ENCODE peak calls at places on chromosomes 7 and 10, in nine cellular contexts. I, N, F, H, O, G, K, Z and D are unnamed samples.

GRCh38 chr7:114026486-114027089 is 107.8 kb upstream of the PPP1R3A start:
- DNase-seq in I (no peak), N (peak), F (peak), H (no peak), O (no peak), G (peak), K (no peak), Z (no peak), D (no peak)

GRCh38 chr10:63331586-63331985 is 134.2 kb downstream of the JMJD1C start:
- DNase-seq in I (no peak), N (no peak), F (no peak), H (no peak), O (no peak), G (no peak), K (no peak), Z (no peak), D (no peak)

GRCh38 chr7:43767311-43767710 is 8.8 kb downstream of the BLVRA start:
- DNase-seq in I (no peak), N (peak), F (no peak), H (no peak), O (no peak), G (no peak), K (no peak), Z (no peak), D (no peak)

GRCh38 chr10:86642499-86642898 is 11.8 kb upstream of the OPN4 start:
- DNase-seq in I (no peak), N (peak), F (no peak), H (no peak), O (no peak), G (no peak), K (no peak), Z (peak), D (no peak)

GRCh38 chr10:78255796-78256638 is 222.4 kb downstream of the RPS24 start:
- DNase-seq in I (peak), N (no peak), F (peak), H (peak), O (no peak), G (peak), K (peak), Z (no peak), D (no peak)

GRCh38 chr7:135923700-135924261 is 53.4 kb downstream of the MTPN start:
- DNase-seq in I (no peak), N (no peak), F (no peak), H (no peak), O (no peak), G (peak), K (no peak), Z (peak), D (no peak)

GRCh38 chr7:68199951-68200660 is 1203.5 kb downstream of the TYW1 start:
- DNase-seq in I (no peak), N (no peak), F (no peak), H (no peak), O (no peak), G (no peak), K (no peak), Z (no peak), D (no peak)

GRCh38 chr10:1643161-1643910 is 94.0 kb downstream of the ADARB2 start:
- DNase-seq in I (no peak), N (no peak), F (peak), H (no peak), O (peak), G (peak), K (no peak), Z (no peak), D (no peak)

GRCh38 chr7:28103984-28104628 is 76.5 kb downstream of the JAZF1 start:
- DNase-seq in I (peak), N (no peak), F (no peak), H (no peak), O (no peak), G (no peak), K (peak), Z (peak), D (no peak)

GRCh38 chr7:34162676-34163075 is 257.3 kb downstream of the BMPER start:
- DNase-seq in I (no peak), N (no peak), F (no peak), H (no peak), O (no peak), G (no peak), K (no peak), Z (no peak), D (no peak)

GRCh38 chr7:77327067-77327931 is 88.8 kb downstream of the GSAP start:
- DNase-seq in I (peak), N (peak), F (peak), H (peak), O (no peak), G (no peak), K (peak), Z (peak), D (no peak)

GRCh38 chr10:88934900-88935672 is 17.5 kb downstream of the ACTA2 start:
- DNase-seq in I (peak), N (peak), F (peak), H (peak), O (peak), G (peak), K (peak), Z (peak), D (no peak)
- TF ChIP-seq POLR2AphosphoS5 in I (peak), N (no peak), F (no peak), H (no peak), O (no peak), G (no peak), K (no peak), Z (peak), D (peak)

GRCh38 chr7:116093516-116094301 is 63.1 kb upstream of the TFEC start:
- DNase-seq in I (no peak), N (no peak), F (no peak), H (no peak), O (no peak), G (no peak), K (no peak), Z (no peak), D (no peak)
- TF ChIP-seq EP300 in I (no peak), N (no peak), F (no peak), H (no peak), O (no peak), G (no peak), K (no peak), Z (no peak), D (no peak)

DNA sequence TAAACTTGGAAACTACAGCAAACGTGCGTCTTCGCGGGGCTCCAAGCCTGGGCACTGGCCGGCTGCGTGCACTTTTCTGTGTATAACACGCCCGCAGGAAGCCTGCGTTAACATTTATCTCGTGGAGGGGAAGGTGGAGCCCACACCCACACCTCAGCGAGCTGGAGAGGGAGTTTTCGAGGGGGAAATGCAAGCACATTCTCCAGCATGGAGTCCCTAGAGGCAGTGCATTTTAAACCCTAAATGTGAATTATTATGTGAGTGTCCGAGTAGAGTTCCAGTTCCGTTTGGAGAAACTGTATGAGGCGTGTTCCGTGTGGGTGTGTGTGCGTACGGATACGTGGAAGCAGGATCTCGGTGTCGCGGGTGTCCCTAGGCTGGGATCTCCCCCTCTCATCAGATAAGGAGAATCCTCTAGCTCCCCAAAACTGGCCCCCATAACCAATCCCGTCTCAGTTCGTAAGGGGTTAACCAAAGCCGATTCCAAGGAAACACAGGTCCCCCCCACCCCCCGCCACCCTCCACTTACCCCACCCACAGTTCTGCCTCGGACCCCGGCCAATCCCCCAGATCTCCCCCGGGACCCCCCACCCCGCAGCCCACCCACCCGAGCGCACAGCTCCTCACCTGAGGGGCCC is 403 bp downstream of the CDK6 start:
- DNase-seq in I (peak), N (peak), F (peak), H (peak), O (no peak), G (peak), K (peak), Z (no peak), D (peak)
- TF ChIP-seq POLR2AphosphoS5 in I (no peak), N (peak), F (no peak), H (no peak), O (peak), G (peak), K (no peak), Z (no peak), D (no peak)

GRCh38 chr7:139106959-139107358 is 2.6 kb downstream of the ZC3HAV1 start:
- DNase-seq in I (no peak), N (no peak), F (no peak), H (no peak), O (no peak), G (peak), K (no peak), Z (no peak), D (no peak)

GRCh38 chr7:139109983-139110411 is 477 bp upstream of the ZC3HAV1 start:
- DNase-seq in I (no peak), N (no peak), F (no peak), H (no peak), O (no peak), G (no peak), K (no peak), Z (peak), D (no peak)

GRCh38 chr7:139109188-139109982 is at the start of gene ZC3HAV1:
- DNase-seq in I (peak), N (peak), F (peak), H (peak), O (no peak), G (peak), K (peak), Z (peak), D (peak)

GRCh38 chr7:139111147-139111546 is 1.6 kb upstream of the ZC3HAV1 start:
- DNase-seq in I (no peak), N (no peak), F (no peak), H (no peak), O (no peak), G (no peak), K (no peak), Z (no peak), D (no peak)

GRCh38 chr7:139108256-139109187 is 998 bp downstream of the ZC3HAV1 start:
- DNase-seq in I (peak), N (no peak), F (no peak), H (peak), O (no peak), G (peak), K (peak), Z (no peak), D (peak)
- TF ChIP-seq EP300 in I (no peak), N (no peak), F (no peak), H (no peak), O (no peak), G (no peak), K (no peak), Z (no peak), D (no peak)